ENCODE peak calls at places on chromosome 7, in five cellular contexts. U is T-helper 17 cell; Y is SK-N-SH treated with all-trans-retinoic acid at 6 μM for 48 hours; I is activated CD8-positive, alpha-beta T cell treated with anti-CD3 and anti-CD28 coated beads for 36 hours; R is activated CD8-positive, alpha-beta memory T cell treated with anti-CD3 and anti-CD28 coated beads, Interleukin-2, amount 10 ng/mL, durations not matched to agents 7 days and 5 days. C is an unnamed sample.

GRCh38 chr7:47045592-47045991 is 536.3 kb downstream of the TNS3 start:
- ATAC-seq in U (no peak), Y (no peak), I (no peak), R (no peak), C (no peak)

GRCh38 chr7:105131033-105131656 is 117.1 kb downstream of the KMT2E start:
- ATAC-seq in U (no peak), Y (no peak), I (peak), R (peak), C (no peak)

GRCh38 chr7:134850048-134850447 is 70.6 kb downstream of the CALD1 start:
- ATAC-seq in U (no peak), Y (no peak), I (no peak), R (no peak), C (no peak)

GRCh38 chr7:28509256-28510021 is 97.1 kb downstream of the CREB5 start:
- ATAC-seq in U (no peak), Y (no peak), I (peak), R (no peak), C (no peak)

GRCh38 chr7:71843677-71844076 is 568.5 kb downstream of the CALN1 start:
- ATAC-seq in U (no peak), Y (no peak), I (no peak), R (no peak), C (no peak)

GRCh38 chr7:106165328-106165727 is 53.2 kb upstream of the SYPL1 start:
- ATAC-seq in U (no peak), Y (no peak), I (no peak), R (no peak), C (peak)

GRCh38 chr7:29854257-29854938 is 48.1 kb downstream of the WIPF3 start:
- ATAC-seq in U (no peak), Y (no peak), I (no peak), R (no peak), C (no peak)

GRCh38 chr7:34157137-34157536 is 251.8 kb downstream of the BMPER start:
- ATAC-seq in U (no peak), Y (no peak), I (no peak), R (no peak), C (no peak)

GRCh38 chr7:149329787-149330334 is 67.9 kb downstream of the ZNF783 start:
- ATAC-seq in U (no peak), Y (no peak), I (no peak), R (no peak), C (no peak)

C was measured in esophagus mucosa.